ENCODE peak calls at places on chromosomes 12 and 14, in four cellular contexts. K is RWPE2, H is pancreas, P is gastrocnemius medialis. E is an unnamed sample.

GRCh38 chr12:116448165-116448756 is 110.9 kb upstream of the MAP1LC3B2 start:
- ATAC-seq in K (no peak), H (no peak), P (no peak), E (no peak)

GRCh38 chr12:27974735-27975221 is 2.2 kb upstream of the PTHLH start:
- ATAC-seq in K (no peak), H (peak; percentile 4), P (no peak), E (no peak)

GRCh38 chr12:32870716-32871115 is 25.9 kb downstream of the PKP2 start:
- ATAC-seq in K (peak; percentile 76), H (no peak), P (no peak), E (no peak)

GRCh38 chr12:91778091-91778819 is 367.4 kb downstream of the BTG1 start:
- ATAC-seq in K (no peak), H (no peak), P (no peak), E (peak; percentile 48)

GRCh38 chr14:97178781-97179180 is 381.6 kb downstream of the VRK1 start:
- ATAC-seq in K (peak; percentile 14), H (no peak), P (no peak), E (no peak)

GRCh38 chr14:69701857-69702256 is 65.1 kb upstream of the SRSF5 start:
- ATAC-seq in K (no peak), H (no peak), P (no peak), E (no peak)

GRCh38 chr12:110348431-110349059 is 55.0 kb downstream of the ANAPC7 start:
- ATAC-seq in K (no peak), H (no peak), P (no peak), E (no peak)

GRCh38 chr12:131438874-131439273 is 272.0 kb upstream of the SFSWAP start:
- ATAC-seq in K (no peak), H (no peak), P (no peak), E (no peak)

GRCh38 chr14:36605506-36605857 is 23.1 kb upstream of the NKX2-8 start:
- ATAC-seq in K (no peak), H (no peak), P (no peak), E (no peak)

GRCh38 chr12:40236357-40236850 is 11.6 kb downstream of the LRRK2 start:
- ATAC-seq in K (no peak), H (no peak), P (no peak), E (no peak)

GRCh38 chr12:24630446-24630845 is 318.5 kb downstream of the BCAT1 start:
- ATAC-seq in K (no peak), H (no peak), P (no peak), E (no peak)

GRCh38 chr14:105337966-105338365 is 23.4 kb downstream of the PACS2 start:
- ATAC-seq in K (no peak), H (peak; percentile 39), P (peak; percentile 65), E (peak; percentile 60)

GRCh38 chr14:59565112-59565511 is 11.5 kb downstream of the CCDC175 start:
- ATAC-seq in K (no peak), H (no peak), P (no peak), E (no peak)

GRCh38 chr14:69827560-69827959 is 30.5 kb upstream of the SLC10A1 start:
- ATAC-seq in K (peak; percentile 98), H (no peak), P (no peak), E (no peak)

GRCh38 chr12:47120736-47121135 is 41.0 kb upstream of the AMIGO2 start:
- ATAC-seq in K (no peak), H (no peak), P (no peak), E (no peak)

GRCh38 chr14:71240154-71240553 is 332.9 kb downstream of the PCNX1 start:
- ATAC-seq in K (no peak), H (no peak), P (no peak), E (no peak)

GRCh38 chr12:47730341-47730744 is 5.1 kb upstream of the ENDOU start:
- ATAC-seq in K (peak; percentile 22), H (peak; percentile 86), P (peak; percentile 72), E (no peak)

GRCh38 chr14:41641690-41642089 is 35.0 kb downstream of the LRFN5 start:
- ATAC-seq in K (no peak), H (no peak), P (no peak), E (no peak)

GRCh38 chr14:104639889-104640548 is 35.4 kb upstream of the TMEM179 start:
- ATAC-seq in K (peak; percentile 89), H (peak; percentile 96), P (peak; percentile 66), E (peak; percentile 48)

GRCh38 chr12:117440384-117440783 is 79.0 kb upstream of the NOS1 start:
- ATAC-seq in K (no peak), H (peak; percentile 14), P (no peak), E (no peak)

GRCh38 chr14:55752580-55753365 is 172.8 kb downstream of the KTN1 start:
- ATAC-seq in K (peak; percentile 76), H (peak; percentile 79), P (no peak), E (no peak)

GRCh38 chr14:92302481-92302880 is 20.5 kb upstream of the SLC24A4 start:
- ATAC-seq in K (no peak), H (no peak), P (no peak), E (no peak)

GRCh38 chr12:68336754-68337343 is 4.7 kb upstream of the MDM1 start:
- ATAC-seq in K (peak; percentile 15), H (no peak), P (no peak), E (no peak)

GRCh38 chr14:64696355-64696844 is 7.8 kb upstream of the PLEKHG3 start:
- ATAC-seq in K (no peak), H (peak; percentile 49), P (no peak), E (peak; percentile 72)

GRCh38 chr12:111201036-111201435 is 167.9 kb downstream of the PHETA1 start:
- ATAC-seq in K (no peak), H (no peak), P (no peak), E (no peak)

GRCh38 chr12:125193798-125194562 is 128.7 kb downstream of the AACS start:
- ATAC-seq in K (peak; percentile 85), H (no peak), P (no peak), E (no peak)

GRCh38 chr14:55366271-55366670 is 45.4 kb downstream of the ATG14 start:
- ATAC-seq in K (peak; percentile 82), H (no peak), P (peak; percentile 54), E (no peak)

GRCh38 chr12:31106101-31106803 is 32.6 kb downstream of the DDX11 start:
- ATAC-seq in K (no peak), H (no peak), P (no peak), E (no peak)

GRCh38 chr14:101328412-101329149 is 232.7 kb upstream of the DIO3 start:
- ATAC-seq in K (no peak), H (peak; percentile 95), P (no peak), E (no peak)

GRCh38 chr14:38210168-38210567 is 2.5 kb downstream of the SSTR1 start:
- ATAC-seq in K (peak; percentile 76), H (no peak), P (no peak), E (no peak)

GRCh38 chr12:55931780-55932545 is 1.0 kb downstream of the DGKA start:
- ATAC-seq in K (peak; percentile 21), H (peak; percentile 42), P (peak; percentile 33), E (peak; percentile 72)

GRCh38 chr14:103281496-103282231 is 52.4 kb upstream of the EIF5 start:
- ATAC-seq in K (peak; percentile 71), H (peak; percentile 61), P (peak; percentile 77), E (peak; percentile 72)

GRCh38 chr12:95942106-95942531 is 295 bp downstream of the CCDC38 start:
- ATAC-seq in K (no peak), H (peak; percentile 6), P (no peak), E (no peak)

GRCh38 chr12:49661191-49661590 is 37.8 kb downstream of the PRPF40B start:
- ATAC-seq in K (no peak), H (no peak), P (no peak), E (no peak)

GRCh38 chr14:69985456-69985855 is 106.2 kb downstream of the SMOC1 start:
- ATAC-seq in K (peak; percentile 85), H (no peak), P (no peak), E (peak; percentile 57)

GRCh38 chr14:42057176-42057575 is 450.5 kb downstream of the LRFN5 start:
- ATAC-seq in K (no peak), H (no peak), P (no peak), E (no peak)

DNA sequence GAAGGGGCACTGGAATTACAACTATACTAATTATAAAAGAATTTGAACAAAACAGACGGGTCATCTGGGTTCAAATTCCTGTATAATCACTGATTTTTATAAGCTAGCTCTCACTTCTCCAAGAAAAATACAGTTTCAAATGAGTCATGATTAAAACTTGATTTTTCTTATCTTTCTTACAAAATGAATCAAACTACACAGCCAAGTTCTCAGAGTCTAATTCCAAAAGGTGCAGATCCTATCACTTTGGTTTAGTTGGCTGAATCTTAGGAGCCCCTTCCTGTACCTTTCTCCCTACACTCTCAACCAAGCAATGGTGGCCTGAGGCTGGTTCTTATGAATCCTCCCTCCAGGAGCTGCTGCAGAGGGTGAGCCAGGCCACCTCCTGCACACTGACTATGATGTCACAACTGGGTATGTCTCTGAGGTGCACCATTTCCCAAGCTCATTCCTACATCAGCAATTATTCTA is 43.8 kb upstream of the BMP4 start:
- ATAC-seq in K (peak; percentile 47), H (no peak), P (no peak), E (no peak)
- TF ChIP-seq CTCF in K (no peak), H (no peak), P (no peak), E (no peak)

GRCh38 chr12:76611533-76611932 is 52.0 kb upstream of the OSBPL8 start:
- ATAC-seq in K (peak; percentile 97), H (peak; percentile 25), P (peak; percentile 96), E (peak; percentile 51)
- H3K4me3 ChIP-seq in K (no peak overlapping the region), H (no peak overlapping the region), P (no peak overlapping the region), E (no peak overlapping the region)

GRCh38 chr14:89188492-89188891 is 228.5 kb downstream of the FOXN3 start:
- ATAC-seq in K (no peak), H (no peak), P (no peak), E (no peak)

GRCh38 chr14:89186850-89187376 is 230.1 kb downstream of the FOXN3 start:
- ATAC-seq in K (no peak), H (peak; percentile 72), P (peak; percentile 41), E (peak; percentile 29)

GRCh38 chr14:89187501-89187900 is 229.5 kb downstream of the FOXN3 start:
- ATAC-seq in K (no peak), H (no peak), P (no peak), E (no peak)

GRCh38 chr14:89184952-89185351 is 232.1 kb downstream of the FOXN3 start:
- ATAC-seq in K (no peak), H (no peak), P (peak; percentile 36), E (no peak)

DNA sequence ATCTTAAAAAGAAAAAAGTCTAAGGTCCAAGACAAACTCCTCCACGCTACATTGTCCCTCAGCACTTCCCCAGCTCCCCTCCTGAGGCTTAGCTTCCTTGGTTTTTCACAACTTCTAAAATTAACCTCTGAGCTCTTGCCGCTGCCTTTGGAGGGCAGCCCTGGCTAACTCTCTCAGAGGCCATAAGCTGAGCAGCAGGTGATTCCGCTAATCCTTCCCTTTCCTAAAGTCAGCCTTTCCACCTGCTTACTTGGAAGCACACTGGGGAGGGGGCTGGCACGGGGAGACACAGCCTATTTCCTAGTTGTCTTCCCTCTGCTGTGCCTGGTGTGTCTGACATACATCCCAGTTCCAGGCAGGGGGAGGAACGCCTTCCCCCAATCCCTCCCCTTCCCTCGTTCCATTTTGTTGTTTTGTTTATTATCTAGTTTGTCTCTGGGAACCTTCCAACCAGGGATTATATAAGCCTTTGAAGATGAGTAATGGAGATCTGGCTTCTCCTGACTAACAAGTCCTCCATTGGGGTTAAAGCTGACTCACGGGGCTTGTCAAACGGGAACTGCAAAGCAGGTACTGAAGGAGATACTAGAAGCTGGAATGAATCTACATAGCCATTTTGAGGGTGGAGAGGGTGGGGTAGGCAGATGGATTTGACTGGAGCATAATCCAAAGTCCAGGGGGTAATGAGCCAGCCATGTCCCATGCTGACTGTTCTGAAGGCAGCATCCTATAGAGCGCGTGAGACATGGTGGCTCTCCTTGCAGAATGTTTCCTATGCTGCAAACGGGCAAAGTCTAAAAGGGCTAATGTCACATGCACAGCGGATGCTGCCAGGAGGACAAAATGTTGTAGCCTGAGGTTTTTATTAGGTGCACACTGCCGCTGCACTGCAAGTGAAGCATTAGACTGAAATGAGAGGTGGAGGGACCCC is 230.8 kb downstream of the FOXN3 start:
- ATAC-seq in K (peak; percentile 97), H (peak; percentile 6), P (peak; percentile 78), E (peak; percentile 32)
- TF ChIP-seq CTCF in K (no peak), H (no peak), P (no peak), E (no peak)

GRCh38 chr14:23351681-23352505 is 794 bp downstream of the SLC22A17 start:
- ATAC-seq in K (peak; percentile 6), H (peak; percentile 69), P (no peak), E (peak; percentile 35)
- H3K4me3 ChIP-seq in K (peak overlapping the region; percentile 50), H (peak overlapping the region; percentile 63), P (peak overlapping the region; percentile 49), E (peak overlapping the region; percentile 78)